ENCODE peak calls at places on chromosomes 11 and 22, in four cellular contexts. One of them, this sample, is unnamed.

GRCh38 chr22:39041908-39042307 is 1.2 kb downstream of the APOBEC3F start:
- DNase-seq in Peyer's patch: no peak
- DNase-seq in mucosa of descending colon: no peak
- DNase-seq in foreskin fibroblast: no peak
- DNase-seq in this sample: no peak

GRCh38 chr11:71342951-71343827 is 90.8 kb upstream of the SHANK2 start:
- DNase-seq in Peyer's patch: peak
- DNase-seq in mucosa of descending colon: no peak
- DNase-seq in foreskin fibroblast: no peak
- DNase-seq in this sample: peak

GRCh38 chr11:16359369-16359768 is 3.0 kb upstream of the SOX6 start:
- DNase-seq in Peyer's patch: no peak
- DNase-seq in mucosa of descending colon: no peak
- DNase-seq in foreskin fibroblast: no peak
- DNase-seq in this sample: no peak

GRCh38 chr22:43901976-43902643 is 10.3 kb upstream of the PNPLA5 start:
- DNase-seq in Peyer's patch: no peak
- DNase-seq in mucosa of descending colon: no peak
- DNase-seq in foreskin fibroblast: peak
- DNase-seq in this sample: no peak

GRCh38 chr11:12291313-12291712 is 86.1 kb upstream of the PARVA start:
- DNase-seq in Peyer's patch: no peak
- DNase-seq in mucosa of descending colon: no peak
- DNase-seq in foreskin fibroblast: no peak
- DNase-seq in this sample: no peak

GRCh38 chr22:33796494-33796893 is 123.8 kb downstream of the LARGE1 start:
- DNase-seq in Peyer's patch: no peak
- DNase-seq in mucosa of descending colon: no peak
- DNase-seq in foreskin fibroblast: no peak
- DNase-seq in this sample: no peak

GRCh38 chr22:37165940-37166674 is 16.4 kb upstream of the IL2RB start:
- DNase-seq in Peyer's patch: peak
- DNase-seq in mucosa of descending colon: peak
- DNase-seq in foreskin fibroblast: no peak
- DNase-seq in this sample: peak

GRCh38 chr11:46050065-46050464 is 71.2 kb downstream of the PHF21A start:
- DNase-seq in Peyer's patch: no peak
- DNase-seq in mucosa of descending colon: no peak
- DNase-seq in foreskin fibroblast: peak
- DNase-seq in this sample: no peak

GRCh38 chr11:117818036-117818858 is 6.3 kb downstream of the FXYD2 start:
- DNase-seq in Peyer's patch: no peak
- DNase-seq in mucosa of descending colon: peak
- DNase-seq in foreskin fibroblast: no peak
- DNase-seq in this sample: peak

GRCh38 chr11:64566915-64567882 is 23.8 kb upstream of the SLC22A12 start:
- DNase-seq in Peyer's patch: no peak
- DNase-seq in mucosa of descending colon: no peak
- DNase-seq in foreskin fibroblast: no peak
- DNase-seq in this sample: no peak

GRCh38 chr11:8694137-8694536 is 11.5 kb downstream of the RPL27A start:
- DNase-seq in Peyer's patch: no peak
- DNase-seq in mucosa of descending colon: no peak
- DNase-seq in foreskin fibroblast: no peak
- DNase-seq in this sample: no peak

GRCh38 chr11:85725510-85726258 is 39.7 kb upstream of the CCDC89 start:
- DNase-seq in Peyer's patch: no peak
- DNase-seq in mucosa of descending colon: no peak
- DNase-seq in foreskin fibroblast: peak
- DNase-seq in this sample: no peak

GRCh38 chr22:37206118-37206840 is 6.0 kb downstream of the SSTR3 start:
- DNase-seq in Peyer's patch: no peak
- DNase-seq in mucosa of descending colon: no peak
- DNase-seq in foreskin fibroblast: no peak
- DNase-seq in this sample: peak

GRCh38 chr11:122733301-122733686 is 77.8 kb downstream of the UBASH3B start:
- DNase-seq in Peyer's patch: no peak
- DNase-seq in mucosa of descending colon: no peak
- DNase-seq in foreskin fibroblast: no peak
- DNase-seq in this sample: no peak

GRCh38 chr11:63767415-63768231 is 952 bp downstream of the ZFTA start:
- DNase-seq in Peyer's patch: peak
- DNase-seq in mucosa of descending colon: peak
- DNase-seq in foreskin fibroblast: peak
- DNase-seq in this sample: peak

GRCh38 chr11:86807356-86807755 is 7.0 kb downstream of the PRSS23 start:
- DNase-seq in Peyer's patch: no peak
- DNase-seq in mucosa of descending colon: no peak
- DNase-seq in foreskin fibroblast: no peak
- DNase-seq in this sample: no peak

GRCh38 chr11:29093416-29093815 is 923.4 kb downstream of the KCNA4 start:
- DNase-seq in Peyer's patch: no peak
- DNase-seq in mucosa of descending colon: no peak
- DNase-seq in foreskin fibroblast: peak
- DNase-seq in this sample: no peak

DNA sequence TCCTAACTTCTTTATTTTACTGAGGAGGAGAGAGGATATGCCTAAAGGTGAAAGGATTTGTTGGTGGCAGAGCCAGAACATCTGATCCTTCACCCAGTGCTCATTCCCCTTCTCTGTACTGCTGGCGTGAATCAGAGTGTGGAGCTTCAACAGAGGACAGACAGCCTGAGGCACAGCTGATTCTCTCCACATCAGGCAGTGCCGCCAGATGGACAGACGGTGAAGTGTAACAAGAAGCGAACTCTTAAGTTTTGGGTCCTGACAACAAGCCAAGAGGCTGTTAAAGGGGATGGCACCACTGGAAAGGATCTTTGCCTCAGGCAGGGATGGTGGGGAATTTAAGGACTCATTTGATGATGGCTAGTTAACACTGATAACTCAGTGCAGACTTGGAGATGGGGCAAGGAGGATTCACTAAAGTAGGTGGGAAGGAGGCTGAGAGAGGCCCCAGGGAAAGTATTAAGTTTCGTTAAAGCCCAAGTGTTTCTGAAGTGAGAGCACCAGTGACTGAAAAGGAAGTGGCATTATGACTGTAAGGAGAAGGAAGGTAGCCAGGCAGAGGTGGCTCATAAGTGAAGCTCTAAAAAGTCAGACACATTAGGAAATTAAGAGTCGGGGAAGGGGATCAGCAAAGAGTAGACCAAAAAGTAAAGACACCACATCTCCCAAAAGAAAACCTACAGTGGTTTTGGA is 81.3 kb downstream of the CLPB start:
- DNase-seq in Peyer's patch: no peak
- DNase-seq in mucosa of descending colon: no peak
- DNase-seq in foreskin fibroblast: peak
- DNase-seq in this sample: no peak
- TF ChIP-seq CTCF in Peyer's patch: no peak
- TF ChIP-seq CTCF in mucosa of descending colon: no peak
- TF ChIP-seq CTCF in foreskin fibroblast: peak
- TF ChIP-seq CTCF in this sample: no peak

GRCh38 chr22:30804626-30805025 is 110.0 kb downstream of the OSBP2 start:
- DNase-seq in Peyer's patch: no peak
- DNase-seq in mucosa of descending colon: no peak
- DNase-seq in foreskin fibroblast: no peak
- DNase-seq in this sample: no peak

GRCh38 chr22:30810105-30810504 is 115.4 kb downstream of the OSBP2 start:
- DNase-seq in Peyer's patch: no peak
- DNase-seq in mucosa of descending colon: no peak
- DNase-seq in foreskin fibroblast: no peak
- DNase-seq in this sample: peak

GRCh38 chr22:30803679-30804078 is 109.0 kb downstream of the OSBP2 start:
- DNase-seq in Peyer's patch: no peak
- DNase-seq in mucosa of descending colon: no peak
- DNase-seq in foreskin fibroblast: no peak
- DNase-seq in this sample: no peak

GRCh38 chr22:30809086-30809485 is 114.4 kb downstream of the OSBP2 start:
- DNase-seq in Peyer's patch: no peak
- DNase-seq in mucosa of descending colon: no peak
- DNase-seq in foreskin fibroblast: no peak
- DNase-seq in this sample: no peak

DNA sequence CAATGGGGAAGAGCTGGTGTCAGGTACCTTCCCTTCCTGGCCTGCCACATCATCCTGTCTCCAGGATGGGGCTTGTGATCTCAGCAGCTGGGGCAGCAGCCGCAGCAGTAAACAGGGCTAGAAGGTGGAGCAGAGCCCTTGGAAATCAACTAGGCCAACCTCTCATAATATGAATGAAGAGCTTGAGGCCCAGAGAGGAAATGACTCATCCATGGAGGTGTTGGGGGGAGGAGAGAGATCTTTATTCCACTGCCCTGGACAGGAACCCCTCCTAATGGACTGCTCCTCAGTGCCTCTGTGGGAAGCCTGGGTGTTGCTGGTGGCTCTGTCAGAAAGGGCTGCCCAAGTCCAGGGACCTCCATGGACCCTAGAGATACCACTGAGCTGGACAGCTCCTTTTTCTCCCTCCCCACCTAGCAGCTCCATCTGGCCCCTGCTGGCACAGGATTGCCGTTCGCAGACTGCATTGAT is 111.8 kb downstream of the OSBP2 start:
- DNase-seq in Peyer's patch: no peak
- DNase-seq in mucosa of descending colon: no peak
- DNase-seq in foreskin fibroblast: peak
- DNase-seq in this sample: peak
- TF ChIP-seq CTCF in Peyer's patch: no peak
- TF ChIP-seq CTCF in mucosa of descending colon: no peak
- TF ChIP-seq CTCF in foreskin fibroblast: no peak
- TF ChIP-seq CTCF in this sample: no peak

GRCh38 chr11:131975624-131976420 is 605.4 kb downstream of the NTM start:
- DNase-seq in Peyer's patch: no peak
- DNase-seq in mucosa of descending colon: no peak
- DNase-seq in foreskin fibroblast: no peak
- DNase-seq in this sample: no peak
- TF ChIP-seq CTCF in Peyer's patch: no peak
- TF ChIP-seq CTCF in mucosa of descending colon: no peak
- TF ChIP-seq CTCF in foreskin fibroblast: no peak
- TF ChIP-seq CTCF in this sample: no peak

GRCh38 chr11:116215471-116216113 is 557.2 kb downstream of the BUD13 start:
- DNase-seq in Peyer's patch: no peak
- DNase-seq in mucosa of descending colon: no peak
- DNase-seq in foreskin fibroblast: no peak
- DNase-seq in this sample: no peak
- TF ChIP-seq CTCF in Peyer's patch: no peak
- TF ChIP-seq CTCF in mucosa of descending colon: no peak
- TF ChIP-seq CTCF in foreskin fibroblast: no peak
- TF ChIP-seq CTCF in this sample: peak

GRCh38 chr22:41948142-41948541 is 1.2 kb upstream of the CENPM start:
- DNase-seq in Peyer's patch: no peak
- DNase-seq in mucosa of descending colon: no peak
- DNase-seq in foreskin fibroblast: no peak
- DNase-seq in this sample: no peak

GRCh38 chr22:41947181-41948080 is 479 bp upstream of the CENPM start:
- DNase-seq in Peyer's patch: no peak
- DNase-seq in mucosa of descending colon: no peak
- DNase-seq in foreskin fibroblast: no peak
- DNase-seq in this sample: no peak

GRCh38 chr22:41949297-41949965 is 2.5 kb upstream of the CENPM start:
- DNase-seq in Peyer's patch: no peak
- DNase-seq in mucosa of descending colon: no peak
- DNase-seq in foreskin fibroblast: no peak
- DNase-seq in this sample: no peak

GRCh38 chr22:41952713-41953112 is 763 bp downstream of the SMIM45 start:
- DNase-seq in Peyer's patch: no peak
- DNase-seq in mucosa of descending colon: no peak
- DNase-seq in foreskin fibroblast: no peak
- DNase-seq in this sample: no peak

DNA sequence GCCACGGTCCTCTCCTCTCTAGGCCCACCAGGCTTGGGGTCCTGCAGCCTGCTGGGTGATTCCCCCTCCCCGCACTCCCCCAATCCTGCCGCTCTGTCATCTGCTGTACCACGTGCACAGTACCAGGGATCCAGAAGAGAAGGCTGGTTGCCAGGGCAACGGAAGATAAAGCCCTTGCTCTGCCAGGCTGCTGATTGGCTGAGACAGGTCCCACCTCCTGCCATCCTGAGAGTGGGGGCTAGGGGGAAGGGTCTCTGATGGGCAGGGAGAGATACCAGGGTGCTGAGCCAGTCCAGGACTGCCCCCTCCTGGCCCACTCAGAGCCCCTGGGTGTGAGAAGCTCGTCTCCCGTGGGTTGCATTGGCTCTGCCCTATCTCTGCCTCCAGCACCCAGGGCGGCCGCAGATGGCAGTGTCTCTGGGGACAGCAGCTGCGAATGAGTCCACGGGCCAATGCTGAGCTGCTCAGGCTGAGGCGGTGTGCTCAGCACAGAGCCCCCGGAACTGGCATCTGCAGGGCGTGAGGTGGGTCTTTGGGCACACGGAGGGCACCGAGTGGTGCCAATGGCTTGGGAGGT is at the start of gene SMIM45:
- DNase-seq in Peyer's patch: peak
- DNase-seq in mucosa of descending colon: no peak
- DNase-seq in foreskin fibroblast: no peak
- DNase-seq in this sample: no peak
- TF ChIP-seq CTCF in Peyer's patch: no peak
- TF ChIP-seq CTCF in mucosa of descending colon: no peak
- TF ChIP-seq CTCF in foreskin fibroblast: no peak
- TF ChIP-seq CTCF in this sample: no peak